ENCODE peak calls at places on chromosomes 12 and 14, in six cellular contexts. A is EH, E is HFFc6, S is foreskin fibroblast, C is A673, F is AG10803. P is an unnamed sample.
A peak's percentile ranks its signal among the peaks of the same experiment; 100 is the strongest.

GRCh38 chr12:85796001-85796400 is 40.2 kb downstream of the RASSF9 start:
- DNase-seq in A (no peak), E (no peak), S (peak; percentile 32), C (no peak), F (no peak), P (no peak)

GRCh38 chr12:59678759-59679411 is 83.1 kb downstream of the SLC16A7 start:
- DNase-seq in A (no peak), E (no peak), S (no peak), C (no peak), F (no peak), P (no peak)

GRCh38 chr12:88836156-88836555 is 255.9 kb upstream of the KITLG start:
- DNase-seq in A (peak; percentile 13), E (peak; percentile 4), S (peak; percentile 11), C (no peak), F (peak; percentile 17), P (no peak)

GRCh38 chr14:65346895-65347294 is 65.6 kb upstream of the FUT8 start:
- DNase-seq in A (peak; percentile 7), E (no peak), S (peak; percentile 36), C (no peak), F (no peak), P (no peak)

GRCh38 chr14:102183922-102184677 is 44.4 kb downstream of the WDR20 start:
- DNase-seq in A (no peak), E (no peak), S (no peak), C (no peak), F (no peak), P (peak; percentile 58)

GRCh38 chr12:105355752-105356151 is 25.3 kb downstream of the C12orf75 start:
- DNase-seq in A (peak; percentile 79), E (peak; percentile 57), S (peak; percentile 71), C (no peak), F (peak; percentile 70), P (no peak)

GRCh38 chr12:116384629-116385485 is 107.4 kb upstream of the MED13L start:
- DNase-seq in A (peak; percentile 62), E (no peak), S (peak; percentile 63), C (no peak), F (peak; percentile 63), P (peak; percentile 81)

GRCh38 chr14:95346820-95347219 is 27.1 kb upstream of the CLMN start:
- DNase-seq in A (no peak), E (no peak), S (no peak), C (no peak), F (no peak), P (no peak)

GRCh38 chr12:129381717-129382116 is 522.1 kb downstream of the TMEM132D start:
- DNase-seq in A (no peak), E (no peak), S (no peak), C (no peak), F (no peak), P (no peak)

GRCh38 chr12:124744659-124745467 is 118.8 kb downstream of the SCARB1 start:
- DNase-seq in A (no peak), E (no peak), S (peak; percentile 40), C (peak; percentile 56), F (no peak), P (no peak)

GRCh38 chr12:54603173-54603814 is 14.8 kb upstream of the PPP1R1A start:
- DNase-seq in A (peak; percentile 73), E (peak; percentile 65), S (peak; percentile 80), C (peak; percentile 94), F (peak; percentile 64), P (peak; percentile 77)

GRCh38 chr14:73744874-73745529 is 30.8 kb upstream of the PNMA1 start:
- DNase-seq in A (no peak), E (no peak), S (no peak), C (no peak), F (no peak), P (no peak)

GRCh38 chr12:42735869-42736361 is 146.4 kb upstream of the PRICKLE1 start:
- DNase-seq in A (peak; percentile 48), E (no peak), S (peak; percentile 49), C (no peak), F (no peak), P (no peak)

GRCh38 chr12:82942963-82943362 is 256.3 kb downstream of the TMTC2 start:
- DNase-seq in A (no peak), E (no peak), S (no peak), C (no peak), F (no peak), P (no peak)

GRCh38 chr12:97886548-97887176 is 424.1 kb downstream of the RMST start:
- DNase-seq in A (no peak), E (no peak), S (no peak), C (no peak), F (no peak), P (no peak)

GRCh38 chr12:90245396-90245795 is 536.8 kb upstream of the ATP2B1 start:
- DNase-seq in A (no peak), E (no peak), S (no peak), C (no peak), F (peak; percentile 57), P (no peak)